ENCODE peak calls at places on chromosome 17, in ten cellular contexts. F is left cardiac atrium; T is stimulated activated CD8-positive, alpha-beta memory T cell treated with anti-CD3 and anti-CD28 coated beads, Interleukin-15, amount 100 ng/mL, for 48 hours; L is renal cortical epithelial cell; W is CD8-positive, alpha-beta memory T cell; Q is NCI-H1092 treated with DMSO at 0.1 percent for 48 hours; M is transverse colon; H is cerebellar cortex; I is activated CD8-positive, alpha-beta memory T cell treated with anti-CD3 and anti-CD28 coated beads, Interleukin-2, amount 50 U/mL, for 48 hours; V is AG04449. B is an unnamed sample.

GRCh38 chr17:48432820-48433775 is 3.1 kb upstream of the SKAP1 start:
- DNase-seq in F (no peak), W (no peak), H (no peak), V (no peak), Q (no peak), T (no peak), L (no peak), I (no peak), M (no peak), B (no peak)

GRCh38 chr17:72681844-72682243 is 410.6 kb downstream of the SLC39A11 start:
- DNase-seq in V (no peak), W (no peak), I (no peak), H (no peak), F (no peak), L (no peak), T (no peak), Q (no peak), M (no peak), B (no peak)

GRCh38 chr17:34533811-34534527 is 45.4 kb upstream of the TMEM132E start:
- DNase-seq in M (no peak), V (no peak), F (no peak), H (no peak), W (no peak), L (peak), T (no peak), I (no peak), Q (no peak), B (no peak)

GRCh38 chr17:68709995-68710780 is 109.0 kb upstream of the FAM20A start:
- DNase-seq in V (peak), F (no peak), H (no peak), T (no peak), Q (no peak), I (no peak), L (no peak), M (no peak), W (no peak), B (no peak)

GRCh38 chr17:67559381-67559966 is 158.3 kb upstream of the NOL11 start:
- DNase-seq in H (no peak), W (no peak), M (no peak), L (no peak), F (no peak), T (no peak), Q (no peak), I (no peak), V (no peak), B (no peak)

GRCh38 chr17:187130-187529 is 5.7 kb upstream of the DOC2B start:
- DNase-seq in M (no peak), I (no peak), T (no peak), W (no peak), V (no peak), L (no peak), F (no peak), Q (no peak), H (no peak), B (no peak)

GRCh38 chr17:76161113-76161512 is 20.1 kb upstream of the FOXJ1 start:
- DNase-seq in V (no peak), T (no peak), I (no peak), M (no peak), Q (no peak), W (no peak), H (no peak), L (peak), F (no peak), B (no peak)

GRCh38 chr17:56593741-56594527 is 435 bp downstream of the NOG start:
- DNase-seq in Q (peak), L (no peak), F (peak), M (peak), V (no peak), I (peak), W (no peak), T (peak), H (peak), B (no peak)

GRCh38 chr17:41689497-41690299 is 1.0 kb downstream of the EIF1 start:
- DNase-seq in I (no peak), M (peak), W (peak), V (no peak), Q (peak), L (peak), H (peak), F (no peak), T (no peak), B (peak)

GRCh38 chr17:76631821-76632565 is 11.6 kb downstream of the ST6GALNAC1 start:
- DNase-seq in Q (no peak), M (peak), I (no peak), T (peak), L (peak), W (no peak), H (no peak), F (no peak), V (no peak), B (no peak)

GRCh38 chr17:55546481-55546880 is 35.2 kb upstream of the SMIM36 start:
- DNase-seq in T (no peak), M (no peak), W (no peak), F (no peak), L (no peak), Q (no peak), H (no peak), I (no peak), V (no peak), B (no peak)

GRCh38 chr17:64459284-64459747 is 10.4 kb downstream of the MILR1 start:
- DNase-seq in L (peak), F (no peak), Q (no peak), M (peak), W (no peak), T (no peak), V (no peak), H (no peak), I (no peak), B (no peak)

GRCh38 chr17:64091116-64091515 is 38.8 kb downstream of the ERN1 start:
- DNase-seq in F (no peak), M (no peak), W (no peak), I (no peak), V (no peak), H (no peak), T (no peak), L (no peak), Q (no peak), B (peak)